ENCODE peak calls at places on chromosomes 16 and 17, in four cellular contexts. One of them, this sample, is unnamed.

GRCh38 chr17:77107506-77108433 is 33.0 kb upstream of the SEC14L1 start:
- DNase-seq in HepG2: no peak
- DNase-seq in K562: no peak
- DNase-seq in SK-N-SH: no peak
- DNase-seq in this sample: peak; percentile 39

GRCh38 chr16:48829361-48829760 is 219.4 kb upstream of the N4BP1 start:
- DNase-seq in HepG2: no peak
- DNase-seq in K562: no peak
- DNase-seq in SK-N-SH: no peak
- DNase-seq in this sample: no peak

GRCh38 chr16:21083729-21084268 is 66.8 kb downstream of the DNAH3 start:
- DNase-seq in HepG2: peak; percentile 64
- DNase-seq in K562: peak; percentile 52
- DNase-seq in SK-N-SH: peak; percentile 60
- DNase-seq in this sample: peak; percentile 54

GRCh38 chr17:42531455-42532354 is 4.3 kb upstream of the NAGLU start:
- DNase-seq in HepG2: peak; percentile 70
- DNase-seq in K562: peak; percentile 56
- DNase-seq in SK-N-SH: peak; percentile 86
- DNase-seq in this sample: peak; percentile 34

GRCh38 chr16:3349175-3349574 is 6.5 kb upstream of the OR2C1 start:
- DNase-seq in HepG2: no peak
- DNase-seq in K562: no peak
- DNase-seq in SK-N-SH: peak; percentile 7
- DNase-seq in this sample: no peak

GRCh38 chr17:79484600-79485398 is 126.1 kb downstream of the RBFOX3 start:
- DNase-seq in HepG2: no peak
- DNase-seq in K562: no peak
- DNase-seq in SK-N-SH: no peak
- DNase-seq in this sample: no peak

GRCh38 chr17:15112881-15113617 is 152.1 kb downstream of the PMP22 start:
- DNase-seq in HepG2: no peak
- DNase-seq in K562: no peak
- DNase-seq in SK-N-SH: no peak
- DNase-seq in this sample: peak; percentile 28

GRCh38 chr16:6211644-6212043 is 1114.0 kb upstream of the EEF2KMT start:
- DNase-seq in HepG2: no peak
- DNase-seq in K562: no peak
- DNase-seq in SK-N-SH: no peak
- DNase-seq in this sample: no peak

GRCh38 chr16:56388209-56388608 is 37.1 kb downstream of the AMFR start:
- DNase-seq in HepG2: no peak
- DNase-seq in K562: no peak
- DNase-seq in SK-N-SH: no peak
- DNase-seq in this sample: peak; percentile 84

GRCh38 chr16:85652431-85653221 is 36.1 kb downstream of the GINS2 start:
- DNase-seq in HepG2: peak; percentile 27
- DNase-seq in K562: peak; percentile 80
- DNase-seq in SK-N-SH: peak; percentile 83
- DNase-seq in this sample: peak; percentile 38

GRCh38 chr17:11404431-11404830 is 163.4 kb downstream of the SHISA6 start:
- DNase-seq in HepG2: no peak
- DNase-seq in K562: no peak
- DNase-seq in SK-N-SH: no peak
- DNase-seq in this sample: no peak

GRCh38 chr17:75414488-75414887 is 9.0 kb upstream of the GRB2 start:
- DNase-seq in HepG2: no peak
- DNase-seq in K562: no peak
- DNase-seq in SK-N-SH: no peak
- DNase-seq in this sample: no peak

GRCh38 chr16:21663889-21664647 is at the start of gene OTOA:
- DNase-seq in HepG2: no peak
- DNase-seq in K562: no peak
- DNase-seq in SK-N-SH: peak; percentile 74
- DNase-seq in this sample: no peak

GRCh38 chr17:44768505-44769142 is 9.8 kb downstream of the ADAM11 start:
- DNase-seq in HepG2: no peak
- DNase-seq in K562: no peak
- DNase-seq in SK-N-SH: no peak
- DNase-seq in this sample: no peak

GRCh38 chr16:83839561-83839960 is 31.8 kb downstream of the HSBP1 start:
- DNase-seq in HepG2: no peak
- DNase-seq in K562: no peak
- DNase-seq in SK-N-SH: no peak
- DNase-seq in this sample: no peak

GRCh38 chr17:44389281-44389680 is at the start of gene ITGA2B:
- DNase-seq in HepG2: no peak
- DNase-seq in K562: peak; percentile 36
- DNase-seq in SK-N-SH: no peak
- DNase-seq in this sample: no peak

GRCh38 chr17:68676856-68677255 is 75.7 kb upstream of the FAM20A start:
- DNase-seq in HepG2: no peak
- DNase-seq in K562: no peak
- DNase-seq in SK-N-SH: no peak
- DNase-seq in this sample: no peak

GRCh38 chr16:22838681-22839080 is 24.7 kb downstream of the HS3ST2 start:
- DNase-seq in HepG2: no peak
- DNase-seq in K562: no peak
- DNase-seq in SK-N-SH: no peak
- DNase-seq in this sample: no peak

GRCh38 chr16:53417011-53417410 is 17.3 kb upstream of the RBL2 start:
- DNase-seq in HepG2: no peak
- DNase-seq in K562: no peak
- DNase-seq in SK-N-SH: no peak
- DNase-seq in this sample: peak; percentile 4

GRCh38 chr17:78125138-78125913 is 3.2 kb downstream of the TMC6 start:
- DNase-seq in HepG2: no peak
- DNase-seq in K562: no peak
- DNase-seq in SK-N-SH: no peak
- DNase-seq in this sample: no peak

GRCh38 chr16:50953266-50953665 is 197.8 kb downstream of the SALL1 start:
- DNase-seq in HepG2: no peak
- DNase-seq in K562: no peak
- DNase-seq in SK-N-SH: no peak
- DNase-seq in this sample: no peak

GRCh38 chr17:40110457-40110856 is 10.1 kb upstream of the NR1D1 start:
- DNase-seq in HepG2: no peak
- DNase-seq in K562: no peak
- DNase-seq in SK-N-SH: peak; percentile 76
- DNase-seq in this sample: no peak

GRCh38 chr16:81755915-81756644 is 23.0 kb upstream of the PLCG2 start:
- DNase-seq in HepG2: no peak
- DNase-seq in K562: no peak
- DNase-seq in SK-N-SH: no peak
- DNase-seq in this sample: no peak

GRCh38 chr16:30359871-30360170 is 4.7 kb upstream of the CD2BP2 start:
- DNase-seq in HepG2: no peak
- DNase-seq in K562: no peak
- DNase-seq in SK-N-SH: no peak
- DNase-seq in this sample: no peak

GRCh38 chr16:69615528-69615927 is 49.8 kb downstream of the NFAT5 start:
- DNase-seq in HepG2: peak; percentile 62
- DNase-seq in K562: no peak
- DNase-seq in SK-N-SH: no peak
- DNase-seq in this sample: no peak

GRCh38 chr17:33941744-33942143 is 313.3 kb upstream of the CCL2 start:
- DNase-seq in HepG2: no peak
- DNase-seq in K562: no peak
- DNase-seq in SK-N-SH: no peak
- DNase-seq in this sample: no peak

GRCh38 chr17:46943511-46944393 is 20.8 kb downstream of the GOSR2 start:
- DNase-seq in HepG2: peak; percentile 92
- DNase-seq in K562: peak; percentile 37
- DNase-seq in SK-N-SH: peak; percentile 48
- DNase-seq in this sample: peak; percentile 36

GRCh38 chr16:79042141-79042540 is 558.4 kb downstream of the MAF start:
- DNase-seq in HepG2: no peak
- DNase-seq in K562: no peak
- DNase-seq in SK-N-SH: no peak
- DNase-seq in this sample: no peak

GRCh38 chr16:79037429-79038373 is 562.8 kb downstream of the MAF start:
- DNase-seq in HepG2: peak; percentile 44
- DNase-seq in K562: no peak
- DNase-seq in SK-N-SH: no peak
- DNase-seq in this sample: no peak

DNA sequence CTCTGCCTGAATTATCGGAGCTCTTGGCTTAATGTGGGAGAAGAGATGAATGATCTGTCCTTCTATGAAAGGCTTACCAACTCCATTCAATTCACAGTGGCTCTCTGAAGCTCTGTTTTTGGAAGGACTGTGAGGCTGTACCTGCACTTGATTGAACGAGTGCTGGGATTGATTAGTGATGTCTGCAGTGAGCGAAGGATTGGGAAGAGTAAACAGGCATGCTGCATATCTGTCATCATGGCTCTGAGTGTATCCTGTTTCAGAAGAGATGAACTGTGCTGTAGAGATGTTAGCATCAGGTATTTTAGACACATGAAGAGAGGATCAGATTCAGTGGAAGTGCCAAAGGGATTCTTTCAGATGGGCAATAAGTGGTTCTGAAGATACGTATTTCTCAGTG is 564.0 kb downstream of the MAF start:
- DNase-seq in HepG2: no peak
- DNase-seq in K562: no peak
- DNase-seq in SK-N-SH: no peak
- DNase-seq in this sample: no peak
- TF ChIP-seq RFX5 in HepG2: no peak
- TF ChIP-seq RFX5 in K562: no peak
- TF ChIP-seq RFX5 in SK-N-SH: no peak
- TF ChIP-seq RFX5 in this sample: no peak

GRCh38 chr17:70230883-70231282 is 61.6 kb downstream of the KCNJ2 start:
- DNase-seq in HepG2: no peak
- DNase-seq in K562: no peak
- DNase-seq in SK-N-SH: no peak
- DNase-seq in this sample: no peak
- TF ChIP-seq RFX5 in HepG2: no peak
- TF ChIP-seq RFX5 in K562: no peak
- TF ChIP-seq RFX5 in SK-N-SH: no peak
- TF ChIP-seq RFX5 in this sample: no peak

GRCh38 chr16:88062341-88062861 is 111.2 kb downstream of the BANP start:
- DNase-seq in HepG2: no peak
- DNase-seq in K562: no peak
- DNase-seq in SK-N-SH: peak; percentile 63
- DNase-seq in this sample: peak; percentile 78
- TF ChIP-seq RFX5 in HepG2: no peak
- TF ChIP-seq RFX5 in K562: no peak
- TF ChIP-seq RFX5 in SK-N-SH: no peak
- TF ChIP-seq RFX5 in this sample: no peak

DNA sequence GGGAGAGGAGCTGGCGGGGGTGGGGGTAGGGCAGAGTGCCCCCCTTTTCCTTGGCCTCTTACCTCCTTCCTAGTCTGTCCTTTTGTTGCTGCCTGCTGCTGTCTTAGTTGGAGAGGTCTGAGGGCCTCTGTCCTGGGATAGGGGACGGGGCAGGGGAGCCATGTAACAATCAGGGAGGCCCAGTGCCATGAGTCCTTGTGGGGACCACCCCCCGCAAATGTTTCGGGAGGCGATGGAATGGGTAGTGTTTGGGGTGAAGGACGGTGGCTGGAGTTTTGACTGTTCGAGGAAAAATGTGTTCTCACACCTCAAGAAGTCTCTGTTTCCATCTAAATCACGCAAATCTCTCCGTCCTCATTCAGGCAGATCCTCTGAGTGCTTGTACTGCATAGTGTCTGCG is 99.0 kb downstream of the OR1D5 start:
- DNase-seq in HepG2: no peak
- DNase-seq in K562: no peak
- DNase-seq in SK-N-SH: no peak
- DNase-seq in this sample: no peak
- TF ChIP-seq RFX5 in HepG2: no peak
- TF ChIP-seq RFX5 in K562: no peak
- TF ChIP-seq RFX5 in SK-N-SH: no peak
- TF ChIP-seq RFX5 in this sample: no peak

GRCh38 chr17:16991349-16992009 is 19.6 kb upstream of the TNFRSF13B start:
- DNase-seq in HepG2: peak; percentile 54
- DNase-seq in K562: peak; percentile 71
- DNase-seq in SK-N-SH: peak; percentile 91
- DNase-seq in this sample: peak; percentile 57
- TF ChIP-seq RFX5 in HepG2: no peak
- TF ChIP-seq RFX5 in K562: no peak
- TF ChIP-seq RFX5 in SK-N-SH: no peak
- TF ChIP-seq RFX5 in this sample: no peak